ENCODE peak calls at places on chromosomes 7 and 10, in six cellular contexts. M is fibroblast of the aortic adventitia, K is fibroblast of lung, H is HCT116, E is spleen, I is K562. Z is an unnamed sample.

GRCh38 chr7:26593405-26593804 is 271.0 kb downstream of the SKAP2 start:
- DNase-seq in K (no peak), E (no peak), M (no peak), H (no peak), I (no peak), Z (no peak)

GRCh38 chr7:158126661-158127060 is 461.0 kb downstream of the PTPRN2 start:
- DNase-seq in I (no peak), K (no peak), M (no peak), E (peak), H (no peak), Z (no peak)

GRCh38 chr10:28677889-28678686 is 767 bp downstream of the BAMBI start:
- DNase-seq in E (peak), K (peak), H (no peak), M (peak), I (peak), Z (no peak)

GRCh38 chr10:125840955-125841354 is 17.6 kb downstream of the BCCIP start:
- DNase-seq in H (no peak), E (no peak), M (no peak), I (no peak), K (peak), Z (peak)

GRCh38 chr7:157008206-157009169 is 2.0 kb downstream of the MNX1 start:
- DNase-seq in M (no peak), K (no peak), I (no peak), H (no peak), E (peak), Z (no peak)

GRCh38 chr10:19930936-19931859 is 115.0 kb downstream of the PLXDC2 start:
- DNase-seq in H (no peak), E (no peak), I (no peak), M (peak), K (peak), Z (peak)

GRCh38 chr7:14144538-14144937 is 155.1 kb upstream of the ETV1 start:
- DNase-seq in E (no peak), K (no peak), I (no peak), M (peak), H (no peak), Z (no peak)

GRCh38 chr10:75295901-75296441 is 60.2 kb upstream of the COMTD1 start:
- DNase-seq in K (peak), M (no peak), I (no peak), H (no peak), E (no peak), Z (no peak)

GRCh38 chr10:58010076-58010475 is 257.6 kb downstream of the IPMK start:
- DNase-seq in I (no peak), K (no peak), M (no peak), E (no peak), H (no peak), Z (no peak)

GRCh38 chr7:32215697-32216096 is 145.5 kb upstream of the PDE1C start:
- DNase-seq in E (no peak), H (no peak), K (no peak), M (no peak), I (no peak), Z (no peak)

GRCh38 chr10:114801411-114801813 is 20.2 kb upstream of the FHIP2A start:
- DNase-seq in M (no peak), K (no peak), I (no peak), E (no peak), H (no peak), Z (no peak)

GRCh38 chr10:73875139-73875475 is 752 bp upstream of the CAMK2G start:
- DNase-seq in I (no peak), H (no peak), M (no peak), E (no peak), K (no peak), Z (no peak)

GRCh38 chr7:3880221-3880935 is 579.3 kb downstream of the SDK1 start:
- DNase-seq in K (no peak), M (no peak), H (no peak), E (no peak), I (no peak), Z (no peak)

GRCh38 chr10:7218974-7219373 is 191.9 kb downstream of the SFMBT2 start:
- DNase-seq in E (no peak), M (peak), K (peak), H (no peak), I (no peak), Z (peak)
- TF ChIP-seq CTCF in E (no peak), M (no peak), K (no peak), H (no peak), I (no peak), Z (peak)

DNA sequence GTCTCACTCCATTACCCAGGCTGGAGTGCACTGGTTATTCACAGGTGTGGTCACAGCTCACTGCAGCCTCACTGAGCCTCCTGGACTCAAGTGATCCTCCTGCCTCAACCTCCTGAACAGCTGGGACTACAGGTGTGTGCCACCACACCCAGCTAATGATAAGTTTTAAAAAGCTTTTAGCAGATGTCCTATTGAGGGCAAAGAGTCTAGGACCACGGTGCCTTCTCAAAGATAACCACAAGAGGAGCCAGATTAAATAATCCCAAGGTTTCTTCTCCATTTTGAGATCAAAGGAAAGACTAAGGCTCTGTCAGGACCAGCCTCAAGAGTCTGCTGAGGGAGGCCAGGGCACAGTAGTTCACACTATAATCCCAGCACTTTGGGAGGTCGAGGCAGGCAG is 4.7 kb downstream of the ATP5MF start:
- DNase-seq in H (no peak), I (no peak), E (no peak), K (no peak), M (no peak), Z (no peak)
- TF ChIP-seq CTCF in H (no peak), I (no peak), E (no peak), K (no peak), M (no peak), Z (peak)

GRCh38 chr7:8035190-8035589 is 66.6 kb downstream of the GLCCI1 start:
- DNase-seq in I (peak), K (no peak), M (no peak), E (no peak), H (no peak), Z (no peak)

GRCh38 chr7:8040768-8041369 is 72.3 kb downstream of the GLCCI1 start:
- DNase-seq in K (no peak), H (no peak), M (no peak), E (no peak), I (no peak), Z (no peak)

GRCh38 chr7:8037151-8037550 is 68.6 kb downstream of the GLCCI1 start:
- DNase-seq in E (no peak), H (no peak), M (no peak), I (no peak), K (peak), Z (no peak)

GRCh38 chr7:8035647-8036518 is 67.3 kb downstream of the GLCCI1 start:
- DNase-seq in M (peak), I (peak), K (peak), H (peak), E (no peak), Z (peak)
- TF ChIP-seq CTCF in M (peak), I (peak), K (peak), H (peak), E (peak), Z (peak)

DNA sequence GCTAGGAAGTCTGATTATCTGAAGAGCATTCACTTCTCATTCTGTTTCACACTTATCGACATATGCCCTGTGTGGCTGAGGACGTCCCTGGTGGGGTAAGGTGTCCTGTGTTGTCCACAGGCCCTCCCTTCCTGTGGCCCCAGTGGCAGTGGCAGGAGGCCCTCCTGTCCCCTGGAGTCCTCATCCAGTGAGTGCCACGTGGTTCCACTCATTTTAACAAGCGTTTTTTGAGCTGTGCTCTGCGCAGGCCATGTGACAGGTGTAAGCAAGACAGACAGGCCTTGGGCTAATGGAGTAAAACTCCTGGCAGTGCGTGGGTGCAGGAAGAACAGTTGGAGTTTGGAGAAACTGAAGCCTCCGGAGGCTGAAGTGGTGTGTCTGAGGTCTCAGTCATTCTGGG is 39.3 kb upstream of the PPIF start:
- DNase-seq in K (no peak), I (no peak), H (no peak), M (no peak), E (no peak), Z (no peak)
- TF ChIP-seq CTCF in K (no peak), I (no peak), H (no peak), M (no peak), E (no peak), Z (no peak)